ENCODE peak calls at places on chromosomes 13 and 19, in six cellular contexts. X, W, Q, V, U and G are unnamed samples.

GRCh38 chr13:99269627-99270252 is 11.6 kb upstream of the GPR18 start:
- DNase-seq in X (no peak), W (no peak), Q (peak; percentile 70), V (no peak), U (no peak), G (peak; percentile 78)

GRCh38 chr19:16381756-16382401 is 57.3 kb downstream of the KLF2 start:
- DNase-seq in X (peak; percentile 86), W (peak; percentile 96), Q (no peak), V (peak; percentile 94), U (no peak), G (peak; percentile 86)

GRCh38 chr13:87093399-87093798 is 577.8 kb upstream of the SLITRK5 start:
- DNase-seq in X (no peak), W (no peak), Q (no peak), V (no peak), U (no peak), G (no peak)

GRCh38 chr19:7540761-7541480 is 5.4 kb downstream of the PNPLA6 start:
- DNase-seq in X (no peak), W (no peak), Q (no peak), V (no peak), U (no peak), G (peak; percentile 54)

GRCh38 chr19:6521718-6522646 is 8.8 kb upstream of the TNFSF9 start:
- DNase-seq in X (no peak), W (no peak), Q (no peak), V (no peak), U (peak; percentile 53), G (peak; percentile 41)

GRCh38 chr19:49854861-49855263 is 3.9 kb downstream of the PTOV1 start:
- DNase-seq in X (no peak), W (peak; percentile 66), Q (no peak), V (peak; percentile 16), U (no peak), G (no peak)

GRCh38 chr13:104408733-104409132 is 1342.5 kb upstream of the SLC10A2 start:
- DNase-seq in X (no peak), W (no peak), Q (no peak), V (no peak), U (no peak), G (peak; percentile 2)

GRCh38 chr13:94968040-94968756 is 255.9 kb upstream of the SOX21 start:
- DNase-seq in X (no peak), W (no peak), Q (no peak), V (no peak), U (no peak), G (peak; percentile 71)

GRCh38 chr13:78659450-78660110 is 625 bp upstream of the OBI1 start:
- DNase-seq in X (no peak), W (no peak), Q (peak; percentile 24), V (no peak), U (no peak), G (no peak)

GRCh38 chr13:91079190-91079589 is 268.3 kb upstream of the MIR17HG start:
- DNase-seq in X (no peak), W (no peak), Q (no peak), V (no peak), U (no peak), G (no peak)

GRCh38 chr13:46577656-46578589 is 25.0 kb downstream of the LRCH1 start:
- DNase-seq in X (no peak), W (no peak), Q (no peak), V (no peak), U (no peak), G (no peak)

GRCh38 chr19:58381460-58382220 is 810 bp upstream of the ZNF837 start:
- DNase-seq in X (no peak), W (no peak), Q (no peak), V (no peak), U (no peak), G (no peak)

GRCh38 chr19:49851456-49852259 is 699 bp downstream of the PTOV1 start:
- DNase-seq in X (peak; percentile 51), W (peak; percentile 74), Q (peak; percentile 40), V (no peak), U (no peak), G (peak; percentile 22)

GRCh38 chr13:112928958-112929777 is 39.8 kb upstream of the MCF2L start:
- DNase-seq in X (no peak), W (no peak), Q (no peak), V (no peak), U (no peak), G (no peak)

GRCh38 chr19:52170863-52171320 is 529 bp downstream of the ZNF836 start:
- DNase-seq in X (peak; percentile 29), W (peak; percentile 75), Q (no peak), V (peak; percentile 31), U (no peak), G (peak; percentile 39)

GRCh38 chr13:83865161-83866137 is 16.8 kb downstream of the SLITRK1 start:
- DNase-seq in X (no peak), W (no peak), Q (no peak), V (no peak), U (no peak), G (no peak)

GRCh38 chr19:29487432-29487831 is 38.4 kb upstream of the VSTM2B start:
- DNase-seq in X (no peak), W (no peak), Q (no peak), V (no peak), U (no peak), G (no peak)

GRCh38 chr19:1252818-1253513 is 4.6 kb downstream of the MIDN start:
- DNase-seq in X (peak; percentile 95), W (peak; percentile 96), Q (peak; percentile 62), V (peak; percentile 91), U (peak; percentile 69), G (no peak)

GRCh38 chr13:111398715-111399299 is 78.4 kb downstream of the TEX29 start:
- DNase-seq in X (no peak), W (no peak), Q (no peak), V (no peak), U (no peak), G (no peak)

GRCh38 chr13:79722885-79723445 is 242.0 kb downstream of the NDFIP2 start:
- DNase-seq in X (no peak), W (no peak), Q (no peak), V (no peak), U (no peak), G (no peak)

GRCh38 chr19:10404888-10405808 is 1.8 kb upstream of the CDC37 start:
- DNase-seq in X (no peak), W (no peak), Q (peak; percentile 38), V (no peak), U (no peak), G (no peak)

GRCh38 chr19:45121827-45122345 is 28.9 kb downstream of the PPP1R37 start:
- DNase-seq in X (no peak), W (no peak), Q (no peak), V (no peak), U (no peak), G (no peak)

GRCh38 chr19:15290149-15290548 is 42.2 kb downstream of the BRD4 start:
- DNase-seq in X (no peak), W (no peak), Q (no peak), V (no peak), U (no peak), G (no peak)

GRCh38 chr19:15286688-15287355 is 45.5 kb downstream of the BRD4 start:
- DNase-seq in X (no peak), W (no peak), Q (no peak), V (no peak), U (no peak), G (no peak)

GRCh38 chr19:15287496-15287895 is 44.8 kb downstream of the BRD4 start:
- DNase-seq in X (no peak), W (no peak), Q (no peak), V (no peak), U (no peak), G (no peak)

GRCh38 chr19:15289673-15290072 is 42.7 kb downstream of the BRD4 start:
- DNase-seq in X (no peak), W (no peak), Q (no peak), V (no peak), U (no peak), G (no peak)

GRCh38 chr19:15288146-15288963 is 44.0 kb downstream of the BRD4 start:
- DNase-seq in X (no peak), W (no peak), Q (no peak), V (no peak), U (no peak), G (no peak)
- H3K4me1 ChIP-seq in X (peaks cover 29% of the 10 kb centered on the region), W (peaks cover 96% of the 10 kb centered on the region), Q (peaks cover 95% of the 10 kb centered on the region), V (peaks cover 100% of the 10 kb centered on the region), U (peaks cover 95% of the 10 kb centered on the region), G (peaks cover 72% of the 10 kb centered on the region)

DNA sequence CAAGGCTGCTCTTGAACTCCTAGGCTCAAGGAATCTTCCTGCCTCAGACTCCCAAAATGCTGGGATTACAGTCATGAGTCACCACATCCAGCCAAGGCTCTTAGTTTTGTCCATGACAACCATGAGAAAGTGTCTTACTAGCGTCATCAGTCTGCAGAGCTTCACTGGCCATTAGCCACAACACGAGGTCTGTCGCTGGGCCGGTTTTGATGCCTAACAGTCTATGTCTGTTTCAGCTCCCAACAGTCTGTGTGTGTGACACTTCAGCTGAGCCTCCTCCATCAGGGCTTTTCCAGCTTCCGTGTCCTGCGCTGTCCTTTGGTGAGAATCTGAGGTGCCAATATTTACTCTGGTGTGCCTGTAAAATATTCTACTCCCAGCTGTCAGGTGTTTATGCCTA is 47.6 kb downstream of the CEP89 start:
- DNase-seq in X (no peak), W (no peak), Q (no peak), V (no peak), U (no peak), G (peak; percentile 2)
- H3K36me3 ChIP-seq in X (no peaks in the 10 kb centered on the region), W (peaks cover 67% of the 10 kb centered on the region), Q (no peaks in the 10 kb centered on the region), V (no peaks in the 10 kb centered on the region), U (no peaks in the 10 kb centered on the region), G (peaks cover 3% of the 10 kb centered on the region)

GRCh38 chr13:103349664-103350063 is 283.4 kb upstream of the SLC10A2 start:
- DNase-seq in X (no peak), W (no peak), Q (no peak), V (no peak), U (no peak), G (peak; percentile 72)
- H3K4me1 ChIP-seq in X (no peaks in the 10 kb centered on the region), W (no peaks in the 10 kb centered on the region), Q (no peaks in the 10 kb centered on the region), V (no peaks in the 10 kb centered on the region), U (no peaks in the 10 kb centered on the region), G (peaks cover 10% of the 10 kb centered on the region)

GRCh38 chr19:12944064-12944674 is 1.5 kb upstream of the RAD23A start:
- DNase-seq in X (no peak), W (no peak), Q (no peak), V (no peak), U (no peak), G (no peak)

GRCh38 chr19:12945479-12946091 is at the start of gene RAD23A:
- DNase-seq in X (peak; percentile 98), W (peak; percentile 98), Q (peak; percentile 97), V (peak; percentile 99), U (peak; percentile 97), G (peak; percentile 99)

GRCh38 chr19:12947702-12948596 is 2.3 kb downstream of the RAD23A start:
- DNase-seq in X (no peak), W (no peak), Q (no peak), V (no peak), U (no peak), G (no peak)

GRCh38 chr19:12948597-12949362 is 3.1 kb downstream of the RAD23A start:
- DNase-seq in X (no peak), W (no peak), Q (no peak), V (no peak), U (no peak), G (no peak)

GRCh38 chr19:12946092-12946845 is 607 bp downstream of the RAD23A start:
- DNase-seq in X (peak; percentile 72), W (no peak), Q (peak; percentile 40), V (peak; percentile 79), U (peak; percentile 31), G (peak; percentile 91)
- H3K36me3 ChIP-seq in X (no peaks in the 10 kb centered on the region), W (peaks cover 68% of the 10 kb centered on the region), Q (peaks cover 19% of the 10 kb centered on the region), V (peaks cover 10% of the 10 kb centered on the region), U (peaks cover 50% of the 10 kb centered on the region), G (peaks cover 51% of the 10 kb centered on the region)

DNA sequence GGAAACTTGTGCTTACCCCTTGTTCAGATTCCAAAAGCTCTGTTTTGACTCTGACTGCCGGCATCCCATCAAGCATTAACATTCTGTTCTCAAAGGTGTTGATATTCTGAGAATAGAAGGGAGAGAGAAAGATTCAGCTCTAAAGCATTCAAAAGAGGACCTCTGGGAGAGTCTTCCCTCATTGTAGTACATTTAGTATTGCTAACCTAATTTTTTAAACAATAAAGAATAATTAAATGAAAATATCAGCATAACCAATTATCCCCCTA is 190.3 kb downstream of the KLF12 start:
- DNase-seq in X (no peak), W (no peak), Q (no peak), V (no peak), U (no peak), G (no peak)
- H3K4me1 ChIP-seq in X (no peaks in the 10 kb centered on the region), W (peaks cover 8% of the 10 kb centered on the region), Q (peaks cover 27% of the 10 kb centered on the region), V (peaks cover 2% of the 10 kb centered on the region), U (peaks cover 55% of the 10 kb centered on the region), G (peaks cover 8% of the 10 kb centered on the region)